ENCODE peak calls at places on chromosomes 13 and 19, in seven cellular contexts. One of them, this sample, is unnamed.
A peak's percentile ranks its signal among the peaks of the same experiment; 100 is the strongest.

GRCh38 chr13:76316998-76317527 is 569.1 kb downstream of the KCTD12 start:
- DNase-seq in foreskin fibroblast: no peak
- DNase-seq in AG20443: no peak
- DNase-seq in stimulated activated CD4-positive, alpha-beta T cell treated with anti-CD3 and anti-CD28 coated beads, Interleukin-4, amount 100 ng/mL, for 1 hour: no peak
- DNase-seq in kidney tubule cell: no peak
- DNase-seq in T-helper 9 cell: no peak
- DNase-seq in C1 segment of cervical spinal cord: no peak
- DNase-seq in this sample: no peak

GRCh38 chr19:43490759-43491158 is 13.8 kb downstream of the PHLDB3 start:
- DNase-seq in foreskin fibroblast: no peak
- DNase-seq in AG20443: no peak
- DNase-seq in stimulated activated CD4-positive, alpha-beta T cell treated with anti-CD3 and anti-CD28 coated beads, Interleukin-4, amount 100 ng/mL, for 1 hour: no peak
- DNase-seq in kidney tubule cell: no peak
- DNase-seq in T-helper 9 cell: no peak
- DNase-seq in C1 segment of cervical spinal cord: no peak
- DNase-seq in this sample: no peak

GRCh38 chr13:59145381-59145780 is 1018.3 kb downstream of the DIAPH3 start:
- DNase-seq in kidney tubule cell: no peak
- DNase-seq in stimulated activated CD4-positive, alpha-beta T cell treated with anti-CD3 and anti-CD28 coated beads, Interleukin-4, amount 100 ng/mL, for 1 hour: no peak
- DNase-seq in T-helper 9 cell: no peak
- DNase-seq in AG20443: no peak
- DNase-seq in C1 segment of cervical spinal cord: no peak
- DNase-seq in foreskin fibroblast: no peak
- DNase-seq in this sample: no peak

GRCh38 chr13:42859760-42860159 is 78.4 kb downstream of the FAM216B start:
- DNase-seq in stimulated activated CD4-positive, alpha-beta T cell treated with anti-CD3 and anti-CD28 coated beads, Interleukin-4, amount 100 ng/mL, for 1 hour: no peak
- DNase-seq in T-helper 9 cell: no peak
- DNase-seq in C1 segment of cervical spinal cord: no peak
- DNase-seq in kidney tubule cell: no peak
- DNase-seq in AG20443: no peak
- DNase-seq in foreskin fibroblast: no peak
- DNase-seq in this sample: no peak

GRCh38 chr13:101398191-101398590 is 18.1 kb downstream of the NALCN start:
- DNase-seq in C1 segment of cervical spinal cord: no peak
- DNase-seq in T-helper 9 cell: no peak
- DNase-seq in stimulated activated CD4-positive, alpha-beta T cell treated with anti-CD3 and anti-CD28 coated beads, Interleukin-4, amount 100 ng/mL, for 1 hour: no peak
- DNase-seq in foreskin fibroblast: peak; percentile 79
- DNase-seq in kidney tubule cell: peak; percentile 65
- DNase-seq in AG20443: peak; percentile 23
- DNase-seq in this sample: no peak

GRCh38 chr13:48199404-48199991 is 33.5 kb upstream of the ITM2B start:
- DNase-seq in T-helper 9 cell: no peak
- DNase-seq in stimulated activated CD4-positive, alpha-beta T cell treated with anti-CD3 and anti-CD28 coated beads, Interleukin-4, amount 100 ng/mL, for 1 hour: no peak
- DNase-seq in AG20443: no peak
- DNase-seq in foreskin fibroblast: no peak
- DNase-seq in kidney tubule cell: no peak
- DNase-seq in C1 segment of cervical spinal cord: no peak
- DNase-seq in this sample: no peak

GRCh38 chr13:107028751-107029150 is 460.8 kb upstream of the ARGLU1 start:
- DNase-seq in T-helper 9 cell: no peak
- DNase-seq in stimulated activated CD4-positive, alpha-beta T cell treated with anti-CD3 and anti-CD28 coated beads, Interleukin-4, amount 100 ng/mL, for 1 hour: no peak
- DNase-seq in AG20443: no peak
- DNase-seq in C1 segment of cervical spinal cord: no peak
- DNase-seq in kidney tubule cell: no peak
- DNase-seq in foreskin fibroblast: no peak
- DNase-seq in this sample: no peak

GRCh38 chr13:111958612-111959395 is 108.1 kb upstream of the SOX1 start:
- DNase-seq in stimulated activated CD4-positive, alpha-beta T cell treated with anti-CD3 and anti-CD28 coated beads, Interleukin-4, amount 100 ng/mL, for 1 hour: no peak
- DNase-seq in kidney tubule cell: no peak
- DNase-seq in AG20443: no peak
- DNase-seq in C1 segment of cervical spinal cord: no peak
- DNase-seq in foreskin fibroblast: no peak
- DNase-seq in T-helper 9 cell: no peak
- DNase-seq in this sample: no peak

GRCh38 chr13:31452525-31452924 is 252.8 kb downstream of the B3GLCT start:
- DNase-seq in kidney tubule cell: no peak
- DNase-seq in stimulated activated CD4-positive, alpha-beta T cell treated with anti-CD3 and anti-CD28 coated beads, Interleukin-4, amount 100 ng/mL, for 1 hour: no peak
- DNase-seq in C1 segment of cervical spinal cord: no peak
- DNase-seq in foreskin fibroblast: no peak
- DNase-seq in T-helper 9 cell: no peak
- DNase-seq in AG20443: no peak
- DNase-seq in this sample: no peak

GRCh38 chr19:35458821-35459391 is 10.8 kb downstream of the FFAR2 start:
- DNase-seq in foreskin fibroblast: no peak
- DNase-seq in AG20443: no peak
- DNase-seq in T-helper 9 cell: no peak
- DNase-seq in C1 segment of cervical spinal cord: no peak
- DNase-seq in stimulated activated CD4-positive, alpha-beta T cell treated with anti-CD3 and anti-CD28 coated beads, Interleukin-4, amount 100 ng/mL, for 1 hour: no peak
- DNase-seq in kidney tubule cell: peak; percentile 12
- DNase-seq in this sample: no peak

GRCh38 chr13:88063741-88064140 is 392.6 kb downstream of the SLITRK5 start:
- DNase-seq in AG20443: no peak
- DNase-seq in C1 segment of cervical spinal cord: no peak
- DNase-seq in T-helper 9 cell: no peak
- DNase-seq in stimulated activated CD4-positive, alpha-beta T cell treated with anti-CD3 and anti-CD28 coated beads, Interleukin-4, amount 100 ng/mL, for 1 hour: no peak
- DNase-seq in kidney tubule cell: peak; percentile 68
- DNase-seq in foreskin fibroblast: no peak
- DNase-seq in this sample: no peak

GRCh38 chr19:36215276-36216171 is 618 bp downstream of the ZNF146 start:
- DNase-seq in foreskin fibroblast: peak; percentile 54
- DNase-seq in T-helper 9 cell: no peak
- DNase-seq in C1 segment of cervical spinal cord: no peak
- DNase-seq in stimulated activated CD4-positive, alpha-beta T cell treated with anti-CD3 and anti-CD28 coated beads, Interleukin-4, amount 100 ng/mL, for 1 hour: peak; percentile 13
- DNase-seq in kidney tubule cell: peak; percentile 9
- DNase-seq in AG20443: peak; percentile 38
- DNase-seq in this sample: no peak

GRCh38 chr19:57088125-57088524 is 31.7 kb upstream of the USP29 start:
- DNase-seq in foreskin fibroblast: no peak
- DNase-seq in T-helper 9 cell: no peak
- DNase-seq in C1 segment of cervical spinal cord: no peak
- DNase-seq in kidney tubule cell: peak; percentile 85
- DNase-seq in AG20443: no peak
- DNase-seq in stimulated activated CD4-positive, alpha-beta T cell treated with anti-CD3 and anti-CD28 coated beads, Interleukin-4, amount 100 ng/mL, for 1 hour: no peak
- DNase-seq in this sample: no peak

GRCh38 chr13:75687145-75687763 is 51.1 kb downstream of the LMO7 start:
- DNase-seq in C1 segment of cervical spinal cord: no peak
- DNase-seq in T-helper 9 cell: no peak
- DNase-seq in stimulated activated CD4-positive, alpha-beta T cell treated with anti-CD3 and anti-CD28 coated beads, Interleukin-4, amount 100 ng/mL, for 1 hour: no peak
- DNase-seq in AG20443: peak; percentile 22
- DNase-seq in foreskin fibroblast: peak; percentile 72
- DNase-seq in kidney tubule cell: peak; percentile 52
- DNase-seq in this sample: no peak

GRCh38 chr19:45927565-45928261 is 13.1 kb upstream of the NANOS2 start:
- DNase-seq in C1 segment of cervical spinal cord: peak; percentile 66
- DNase-seq in AG20443: peak; percentile 99
- DNase-seq in T-helper 9 cell: peak; percentile 82
- DNase-seq in stimulated activated CD4-positive, alpha-beta T cell treated with anti-CD3 and anti-CD28 coated beads, Interleukin-4, amount 100 ng/mL, for 1 hour: peak; percentile 84
- DNase-seq in foreskin fibroblast: peak; percentile 90
- DNase-seq in kidney tubule cell: peak; percentile 89
- DNase-seq in this sample: no peak